ENCODE peak calls at places on chromosome 6, in ten cellular contexts. X is iPS DF 19.7; M is spleen; A is NCI-H1694 treated with DMSO at 0.1 percent for 48 hours; O is ELR; V is activated T-cell treated with anti-CD3 and anti-CD28 coated beads, Interleukin-2, amount 50 U/mL, for 48 hours; C is EH; B is AG04449; K is fibroblast of pulmonary artery; P is BJ. E is an unnamed sample.

GRCh38 chr6:46586896-46587295 is 65.7 kb downstream of the CYP39A1 start:
- DNase-seq in C (no peak), P (no peak), A (no peak), V (no peak), O (no peak), B (no peak), M (no peak), X (no peak), K (no peak), E (no peak)

GRCh38 chr6:28757429-28758045 is 166.2 kb downstream of the TRIM27 start:
- DNase-seq in X (no peak), A (peak; percentile 21), C (no peak), B (no peak), K (no peak), P (no peak), O (no peak), M (no peak), V (no peak), E (no peak)

GRCh38 chr6:114033606-114034005 is 62.7 kb upstream of the HDAC2 start:
- DNase-seq in B (no peak), K (no peak), P (no peak), V (no peak), X (no peak), M (no peak), C (no peak), O (peak; percentile 56), A (no peak), E (no peak)

GRCh38 chr6:28683945-28684538 is 158.4 kb downstream of the GPX5 start:
- DNase-seq in O (peak; percentile 75), K (peak; percentile 68), P (no peak), V (no peak), X (no peak), B (no peak), M (no peak), C (peak; percentile 59), A (peak; percentile 51), E (peak; percentile 41)

GRCh38 chr6:97177905-97178304 is 105.1 kb downstream of the MMS22L start:
- DNase-seq in B (no peak), M (no peak), A (no peak), X (no peak), V (no peak), K (peak; percentile 51), O (no peak), P (no peak), C (peak; percentile 6), E (peak; percentile 75)

GRCh38 chr6:106056060-106056737 is 29.9 kb upstream of the PRDM1 start:
- DNase-seq in O (no peak), A (no peak), M (no peak), X (no peak), B (no peak), V (no peak), K (no peak), P (no peak), C (no peak), E (no peak)

GRCh38 chr6:8707956-8708772 is 272.8 kb upstream of the SLC35B3 start:
- DNase-seq in V (no peak), B (no peak), M (no peak), A (peak; percentile 17), O (peak; percentile 38), C (peak; percentile 33), K (peak; percentile 4), X (peak; percentile 1), P (peak; percentile 1), E (peak; percentile 0)

GRCh38 chr6:157912326-157912725 is 69.3 kb upstream of the SYNJ2 start:
- DNase-seq in A (no peak), X (no peak), B (peak; percentile 90), P (peak; percentile 50), K (peak; percentile 92), O (peak; percentile 80), M (no peak), V (no peak), C (peak; percentile 92), E (peak; percentile 93)

GRCh38 chr6:163460307-163460782 is 45.8 kb downstream of the QKI start:
- DNase-seq in V (peak; percentile 22), C (peak; percentile 36), X (no peak), O (peak; percentile 26), K (peak; percentile 39), P (no peak), M (no peak), B (no peak), A (no peak), E (peak; percentile 64)

E was measured in amniotic epithelial cell.